ENCODE peak calls at places on chromosomes 5 and 9, in eight cellular contexts. L is small intestine; Q is right lobe of liver; C is heart right ventricle; S is colonic mucosa; B is mesendoderm; A is aorta; G is CD8-positive, alpha-beta T cell. H is an unnamed sample.

GRCh38 chr9:21969011-21969935 is 24.9 kb downstream of the CDKN2A start:
- DNase-seq in A (no peak), S (no peak), L (no peak), G (no peak), B (peak; percentile 87), C (no peak), Q (no peak), H (no peak)

GRCh38 chr9:116027096-116027495 is 126.5 kb upstream of the PAPPA start:
- DNase-seq in G (no peak), C (no peak), Q (no peak), S (no peak), B (peak; percentile 27), A (no peak), L (no peak), H (no peak)

GRCh38 chr5:72363146-72363802 is 43.1 kb downstream of the PTCD2 start:
- DNase-seq in L (no peak), C (no peak), Q (no peak), S (no peak), A (no peak), G (no peak), B (peak; percentile 90), H (no peak)

GRCh38 chr5:141821430-141821925 is 56.7 kb downstream of the PCDH1 start:
- DNase-seq in S (no peak), Q (no peak), G (no peak), L (no peak), B (peak; percentile 95), A (no peak), C (no peak), H (peak; percentile 43)

GRCh38 chr9:136052433-136052880 is 42.6 kb downstream of the NACC2 start:
- DNase-seq in L (peak; percentile 26), A (peak; percentile 57), Q (no peak), G (no peak), C (no peak), B (no peak), S (peak; percentile 39), H (peak; percentile 64)

GRCh38 chr9:105833271-105833975 is 139.1 kb downstream of the TMEM38B start:
- DNase-seq in L (no peak), S (no peak), B (no peak), A (no peak), Q (no peak), C (no peak), G (no peak), H (no peak)

GRCh38 chr9:99489043-99489378 is 266.9 kb downstream of the SEC61B start:
- DNase-seq in G (no peak), A (no peak), S (no peak), Q (no peak), L (no peak), C (no peak), B (no peak), H (no peak)

GRCh38 chr9:70081120-70081495 is 37.5 kb downstream of the MAMDC2 start:
- DNase-seq in B (no peak), S (no peak), A (no peak), Q (no peak), G (no peak), C (no peak), L (no peak), H (no peak)

GRCh38 chr9:81292056-81292805 is 397.1 kb downstream of the TLE1 start:
- DNase-seq in S (no peak), C (no peak), Q (no peak), B (peak; percentile 68), G (no peak), A (no peak), L (no peak), H (no peak)

GRCh38 chr9:123364241-123364824 is 8.3 kb downstream of the CRB2 start:
- DNase-seq in B (no peak), L (no peak), A (no peak), S (no peak), Q (no peak), G (no peak), C (no peak), H (peak; percentile 63)

GRCh38 chr5:103249068-103249467 is 9.5 kb upstream of the MACIR start:
- DNase-seq in Q (no peak), G (no peak), C (no peak), A (no peak), S (no peak), L (no peak), B (no peak), H (no peak)

GRCh38 chr5:5784114-5784513 is 361.6 kb downstream of the ICE1 start:
- DNase-seq in L (no peak), G (no peak), Q (no peak), B (no peak), A (no peak), C (no peak), S (no peak), H (no peak)

GRCh38 chr5:111781200-111781599 is 24.2 kb upstream of the NREP start:
- DNase-seq in S (peak; percentile 28), C (peak; percentile 23), Q (no peak), G (no peak), B (no peak), L (no peak), A (peak; percentile 89), H (no peak)

GRCh38 chr9:123710299-123710698 is 219.6 kb downstream of the DENND1A start:
- DNase-seq in B (no peak), C (no peak), L (no peak), G (no peak), S (no peak), Q (no peak), A (no peak), H (no peak)

DNA sequence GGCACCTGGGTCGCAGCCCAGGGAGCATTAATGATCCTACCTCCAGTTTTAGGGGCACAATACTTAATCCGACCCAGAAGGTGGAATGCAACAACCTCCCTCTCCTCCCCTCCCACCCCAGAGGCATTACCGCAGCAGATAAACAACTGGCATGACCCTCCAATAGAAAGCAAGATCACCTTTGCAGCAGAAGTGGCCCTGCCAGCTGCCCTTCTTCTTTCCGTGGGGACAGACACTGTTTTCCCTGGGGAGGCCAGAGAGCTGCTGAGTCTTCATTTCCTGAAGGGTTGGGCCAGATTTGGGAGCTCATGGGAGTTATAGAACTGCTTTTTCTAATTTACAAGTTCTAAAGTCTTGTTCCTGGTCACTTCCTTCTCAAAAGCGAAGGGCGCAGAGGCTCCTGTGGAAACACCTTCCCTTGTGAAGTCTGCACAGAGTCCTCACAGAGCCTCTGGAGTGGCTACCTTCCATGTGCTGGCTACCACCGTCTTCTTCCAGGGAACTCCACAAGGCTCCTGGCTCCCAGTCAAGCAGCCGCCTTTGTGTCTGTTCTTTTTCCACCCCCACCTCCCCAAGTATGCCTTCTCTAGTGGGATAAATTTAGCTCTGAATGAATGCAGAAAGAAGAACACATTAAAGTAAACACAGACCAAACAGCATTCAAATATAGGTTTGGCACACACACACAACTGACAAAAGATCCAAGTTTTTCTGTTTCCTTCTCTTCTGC is 8.0 kb upstream of the PALM2AKAP2 start:
- DNase-seq in B (peak; percentile 52), C (peak; percentile 64), S (no peak), G (no peak), A (peak; percentile 56), L (no peak), Q (no peak), H (no peak)
- H3K27ac ChIP-seq in B (peak overlapping the region; percentile 77), C (peak overlapping the region; percentile 71), S (no peak overlapping the region), G (no peak overlapping the region), A (peak overlapping the region; percentile 57), L (no peak overlapping the region), Q (no peak overlapping the region), H (no peak overlapping the region)

DNA sequence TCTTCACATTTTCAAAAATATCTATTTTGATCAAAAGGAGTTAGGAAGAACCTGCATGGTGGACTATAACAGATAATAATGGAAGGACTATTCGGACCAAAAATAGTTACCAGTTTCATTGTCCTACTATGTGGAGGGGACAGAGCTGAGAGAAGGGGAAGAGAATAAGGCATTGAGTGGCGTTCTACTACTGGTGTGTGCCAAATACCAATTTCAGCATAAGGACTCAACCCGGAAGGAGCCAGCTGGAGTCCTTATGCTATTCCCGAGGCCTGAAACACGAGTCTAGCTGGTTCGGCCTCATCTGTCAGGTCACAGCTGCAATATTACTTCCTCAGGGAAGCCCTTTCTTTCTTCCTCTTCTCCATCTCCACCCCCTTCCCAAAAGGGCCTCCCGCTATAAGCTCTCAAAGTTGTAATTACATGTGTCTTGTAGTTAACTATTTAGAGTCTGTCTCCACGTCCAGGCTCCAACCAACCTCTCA is 20.5 kb upstream of the FER start:
- DNase-seq in B (no peak), L (peak; percentile 55), C (no peak), S (peak; percentile 60), G (no peak), A (peak; percentile 61), Q (no peak), H (no peak)
- H3K27ac ChIP-seq in B (peak overlapping the region; percentile 77), L (peak overlapping the region; percentile 97), C (peak overlapping the region; percentile 94), S (peak overlapping the region; percentile 97), G (no peak overlapping the region), A (peak overlapping the region; percentile 86), Q (peak overlapping the region; percentile 87), H (peak overlapping the region; percentile 65)

GRCh38 chr9:98146101-98146991 is 27.3 kb upstream of the TRIM14 start:
- DNase-seq in S (peak; percentile 90), B (peak; percentile 70), G (no peak), A (no peak), Q (peak; percentile 96), C (no peak), L (peak; percentile 99), H (no peak)

GRCh38 chr9:98142182-98142924 is 23.3 kb upstream of the TRIM14 start:
- DNase-seq in C (no peak), B (peak; percentile 7), A (no peak), Q (peak; percentile 92), L (peak; percentile 99), S (peak; percentile 95), G (no peak), H (no peak)

GRCh38 chr9:98142925-98143481 is 24.0 kb upstream of the TRIM14 start:
- DNase-seq in L (no peak), G (no peak), S (no peak), A (no peak), C (no peak), Q (no peak), B (no peak), H (no peak)

GRCh38 chr9:98144076-98144475 is 25.1 kb upstream of the TRIM14 start:
- DNase-seq in A (no peak), L (peak; percentile 84), S (peak; percentile 68), Q (no peak), G (no peak), B (no peak), C (no peak), H (no peak)

DNA sequence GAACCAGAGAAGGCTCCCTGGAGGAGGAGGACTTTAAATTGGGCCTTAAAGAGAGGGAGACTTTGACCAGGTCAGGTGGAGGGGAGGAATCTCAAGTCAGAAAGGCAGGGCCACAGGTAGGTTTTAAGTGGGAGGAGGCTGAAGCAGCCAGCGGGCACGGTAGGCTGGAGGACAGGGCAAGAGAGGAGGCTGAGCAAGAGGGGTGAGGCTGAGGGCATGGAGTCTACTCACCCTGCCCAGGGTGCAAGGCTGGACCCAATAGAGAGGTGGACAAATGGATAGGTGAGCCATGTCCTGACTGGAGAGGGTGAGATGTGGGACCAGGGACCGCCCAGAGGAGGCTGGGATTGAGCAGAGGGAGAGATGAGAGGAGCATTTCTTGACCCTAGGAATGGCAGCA is 25.6 kb upstream of the TRIM14 start:
- DNase-seq in L (peak; percentile 45), B (no peak), Q (no peak), C (no peak), S (no peak), A (no peak), G (no peak), H (no peak)
- H3K27ac ChIP-seq in L (peak overlapping the region; percentile 99), B (no peak overlapping the region), Q (no peak overlapping the region), C (no peak overlapping the region), S (peak overlapping the region; percentile 85), A (no peak overlapping the region), G (no peak overlapping the region), H (no peak overlapping the region)

DNA sequence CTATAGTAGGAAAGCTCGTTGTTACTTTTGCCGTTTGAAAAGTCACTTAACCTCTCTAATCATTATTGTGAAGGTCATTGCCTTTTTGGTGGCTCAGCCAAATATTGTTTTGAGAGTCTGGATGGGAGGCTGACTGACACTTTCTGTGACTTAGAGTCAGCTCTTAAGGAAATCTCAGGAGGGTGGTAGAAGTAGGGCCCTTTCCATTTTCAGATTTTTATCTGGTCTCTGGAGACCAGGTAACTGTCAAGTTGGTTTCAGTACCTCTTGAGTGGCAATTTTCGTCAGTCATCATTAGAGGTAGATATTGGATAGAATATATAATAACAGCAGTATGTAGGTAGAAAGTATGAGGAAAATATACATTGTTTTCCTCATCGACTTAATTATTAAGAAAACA is 23.3 kb downstream of the UGCG start:
- DNase-seq in A (no peak), L (no peak), C (no peak), S (no peak), Q (no peak), G (no peak), B (no peak), H (no peak)
- H3K27ac ChIP-seq in A (no peak overlapping the region), L (no peak overlapping the region), C (no peak overlapping the region), S (no peak overlapping the region), Q (no peak overlapping the region), G (no peak overlapping the region), B (no peak overlapping the region), H (no peak overlapping the region)

H was measured in caudate nucleus.